ENCODE peak calls at places on chromosomes 11 and 22, in four cellular contexts. One of them, this sample, is unnamed.

GRCh38 chr11:32893947-32894827 is 1.6 kb downstream of the QSER1 start:
- DNase-seq in WERI-Rb-1: peak; percentile 52
- DNase-seq in upper lobe of right lung: no peak
- DNase-seq in sigmoid colon: no peak
- DNase-seq in this sample: peak; percentile 68

GRCh38 chr11:124791626-124792341 is 8.4 kb downstream of the MSANTD2 start:
- DNase-seq in WERI-Rb-1: no peak
- DNase-seq in upper lobe of right lung: no peak
- DNase-seq in sigmoid colon: no peak
- DNase-seq in this sample: no peak

GRCh38 chr22:44171486-44172076 is 9.1 kb upstream of the PARVG start:
- DNase-seq in WERI-Rb-1: no peak
- DNase-seq in upper lobe of right lung: peak; percentile 56
- DNase-seq in sigmoid colon: no peak
- DNase-seq in this sample: no peak

GRCh38 chr11:131421066-131421855 is 50.8 kb downstream of the NTM start:
- DNase-seq in WERI-Rb-1: no peak
- DNase-seq in upper lobe of right lung: no peak
- DNase-seq in sigmoid colon: no peak
- DNase-seq in this sample: no peak

GRCh38 chr11:92765965-92766371 is 203.5 kb upstream of the MTNR1B start:
- DNase-seq in WERI-Rb-1: no peak
- DNase-seq in upper lobe of right lung: no peak
- DNase-seq in sigmoid colon: no peak
- DNase-seq in this sample: peak; percentile 33

GRCh38 chr11:61958590-61958989 is 8.4 kb downstream of the BEST1 start:
- DNase-seq in WERI-Rb-1: no peak
- DNase-seq in upper lobe of right lung: no peak
- DNase-seq in sigmoid colon: no peak
- DNase-seq in this sample: peak; percentile 20

GRCh38 chr11:117835576-117835975 is 11.0 kb upstream of the FXYD2 start:
- DNase-seq in WERI-Rb-1: no peak
- DNase-seq in upper lobe of right lung: peak; percentile 34
- DNase-seq in sigmoid colon: no peak
- DNase-seq in this sample: no peak

GRCh38 chr22:30667486-30668305 is at the start of gene DUSP18:
- DNase-seq in WERI-Rb-1: peak; percentile 97
- DNase-seq in upper lobe of right lung: peak; percentile 97
- DNase-seq in sigmoid colon: peak; percentile 96
- DNase-seq in this sample: peak; percentile 99

GRCh38 chr22:43811777-43812148 is 342 bp downstream of the EFCAB6 start:
- DNase-seq in WERI-Rb-1: no peak
- DNase-seq in upper lobe of right lung: no peak
- DNase-seq in sigmoid colon: no peak
- DNase-seq in this sample: no peak

GRCh38 chr11:17525570-17525969 is 18.6 kb downstream of the USH1C start:
- DNase-seq in WERI-Rb-1: no peak
- DNase-seq in upper lobe of right lung: no peak
- DNase-seq in sigmoid colon: no peak
- DNase-seq in this sample: no peak

GRCh38 chr11:2930705-2931415 is 1.6 kb upstream of the PHLDA2 start:
- DNase-seq in WERI-Rb-1: peak; percentile 88
- DNase-seq in upper lobe of right lung: peak; percentile 94
- DNase-seq in sigmoid colon: peak; percentile 71
- DNase-seq in this sample: peak; percentile 98

GRCh38 chr11:10208045-10208674 is 85.9 kb downstream of the SBF2 start:
- DNase-seq in WERI-Rb-1: peak; percentile 13
- DNase-seq in upper lobe of right lung: no peak
- DNase-seq in sigmoid colon: no peak
- DNase-seq in this sample: peak; percentile 46

GRCh38 chr22:27628891-27629631 is 172.5 kb downstream of the MN1 start:
- DNase-seq in WERI-Rb-1: no peak
- DNase-seq in upper lobe of right lung: no peak
- DNase-seq in sigmoid colon: no peak
- DNase-seq in this sample: no peak

GRCh38 chr11:128157423-128158298 is 429.7 kb downstream of the ETS1 start:
- DNase-seq in WERI-Rb-1: peak; percentile 47
- DNase-seq in upper lobe of right lung: no peak
- DNase-seq in sigmoid colon: no peak
- DNase-seq in this sample: peak; percentile 32

This sample was measured in H7.